ENCODE peak calls at places on chromosome 13, in six cellular contexts. One of them, this sample, is unnamed.
A peak's percentile ranks its signal among the peaks of the same experiment; 100 is the strongest.

GRCh38 chr13:113052206-113052605 is 53.4 kb upstream of the F7 start:
- DNase-seq in H9: no peak
- DNase-seq in T-helper 2 cell treated with Interferon-gamma antibody and Interleukin-4, amounts not matched to agents 5 μg/mL and 100 μg/mL, for 36 hours: no peak
- DNase-seq in breast epithelium: no peak
- DNase-seq in HTR-8/SVneo: no peak
- DNase-seq in T-helper 17 cell: no peak
- DNase-seq in this sample: no peak

GRCh38 chr13:27170521-27171243 is 929 bp downstream of the USP12 start:
- DNase-seq in T-helper 2 cell treated with Interferon-gamma antibody and Interleukin-4, amounts not matched to agents 5 μg/mL and 100 μg/mL, for 36 hours: peak; percentile 33
- DNase-seq in breast epithelium: no peak
- DNase-seq in HTR-8/SVneo: no peak
- DNase-seq in T-helper 17 cell: peak; percentile 9
- DNase-seq in H9: peak; percentile 69
- DNase-seq in this sample: peak; percentile 13

GRCh38 chr13:113920606-113921306 is 53.1 kb downstream of the C13orf46 start:
- DNase-seq in T-helper 2 cell treated with Interferon-gamma antibody and Interleukin-4, amounts not matched to agents 5 μg/mL and 100 μg/mL, for 36 hours: no peak
- DNase-seq in T-helper 17 cell: no peak
- DNase-seq in HTR-8/SVneo: no peak
- DNase-seq in breast epithelium: peak; percentile 7
- DNase-seq in H9: no peak
- DNase-seq in this sample: no peak

GRCh38 chr13:106472621-106473020 is 62.8 kb downstream of the EFNB2 start:
- DNase-seq in T-helper 2 cell treated with Interferon-gamma antibody and Interleukin-4, amounts not matched to agents 5 μg/mL and 100 μg/mL, for 36 hours: no peak
- DNase-seq in HTR-8/SVneo: no peak
- DNase-seq in breast epithelium: no peak
- DNase-seq in T-helper 17 cell: no peak
- DNase-seq in H9: no peak
- DNase-seq in this sample: peak; percentile 13

GRCh38 chr13:114124486-114124885 is 7.9 kb downstream of the RASA3 start:
- DNase-seq in T-helper 17 cell: no peak
- DNase-seq in H9: no peak
- DNase-seq in breast epithelium: no peak
- DNase-seq in T-helper 2 cell treated with Interferon-gamma antibody and Interleukin-4, amounts not matched to agents 5 μg/mL and 100 μg/mL, for 36 hours: no peak
- DNase-seq in HTR-8/SVneo: no peak
- DNase-seq in this sample: no peak

GRCh38 chr13:69903081-69903480 is 204.5 kb upstream of the ATXN8OS start:
- DNase-seq in breast epithelium: no peak
- DNase-seq in T-helper 17 cell: no peak
- DNase-seq in T-helper 2 cell treated with Interferon-gamma antibody and Interleukin-4, amounts not matched to agents 5 μg/mL and 100 μg/mL, for 36 hours: no peak
- DNase-seq in HTR-8/SVneo: no peak
- DNase-seq in H9: no peak
- DNase-seq in this sample: no peak

GRCh38 chr13:40453666-40454030 is 212.8 kb downstream of the FOXO1 start:
- DNase-seq in T-helper 2 cell treated with Interferon-gamma antibody and Interleukin-4, amounts not matched to agents 5 μg/mL and 100 μg/mL, for 36 hours: no peak
- DNase-seq in H9: no peak
- DNase-seq in breast epithelium: no peak
- DNase-seq in T-helper 17 cell: no peak
- DNase-seq in HTR-8/SVneo: no peak
- DNase-seq in this sample: peak; percentile 81

GRCh38 chr13:49791214-49791752 is 1.2 kb downstream of the KPNA3 start:
- DNase-seq in T-helper 2 cell treated with Interferon-gamma antibody and Interleukin-4, amounts not matched to agents 5 μg/mL and 100 μg/mL, for 36 hours: no peak
- DNase-seq in H9: no peak
- DNase-seq in HTR-8/SVneo: no peak
- DNase-seq in T-helper 17 cell: no peak
- DNase-seq in breast epithelium: no peak
- DNase-seq in this sample: no peak

GRCh38 chr13:40318366-40318765 is 348.1 kb downstream of the FOXO1 start:
- DNase-seq in T-helper 2 cell treated with Interferon-gamma antibody and Interleukin-4, amounts not matched to agents 5 μg/mL and 100 μg/mL, for 36 hours: no peak
- DNase-seq in HTR-8/SVneo: no peak
- DNase-seq in breast epithelium: peak; percentile 56
- DNase-seq in T-helper 17 cell: no peak
- DNase-seq in H9: no peak
- DNase-seq in this sample: peak; percentile 10

GRCh38 chr13:24911135-24911524 is 147.2 kb downstream of the RNF17 start:
- DNase-seq in T-helper 17 cell: no peak
- DNase-seq in T-helper 2 cell treated with Interferon-gamma antibody and Interleukin-4, amounts not matched to agents 5 μg/mL and 100 μg/mL, for 36 hours: no peak
- DNase-seq in HTR-8/SVneo: peak; percentile 3
- DNase-seq in H9: no peak
- DNase-seq in breast epithelium: no peak
- DNase-seq in this sample: peak; percentile 17

GRCh38 chr13:50635504-50635903 is 208.0 kb downstream of the DLEU7 start:
- DNase-seq in T-helper 17 cell: no peak
- DNase-seq in HTR-8/SVneo: no peak
- DNase-seq in H9: no peak
- DNase-seq in T-helper 2 cell treated with Interferon-gamma antibody and Interleukin-4, amounts not matched to agents 5 μg/mL and 100 μg/mL, for 36 hours: no peak
- DNase-seq in breast epithelium: no peak
- DNase-seq in this sample: no peak

GRCh38 chr13:23588576-23589141 is 18.4 kb downstream of the TNFRSF19 start:
- DNase-seq in T-helper 2 cell treated with Interferon-gamma antibody and Interleukin-4, amounts not matched to agents 5 μg/mL and 100 μg/mL, for 36 hours: no peak
- DNase-seq in HTR-8/SVneo: no peak
- DNase-seq in T-helper 17 cell: no peak
- DNase-seq in breast epithelium: no peak
- DNase-seq in H9: no peak
- DNase-seq in this sample: no peak

GRCh38 chr13:49652691-49653305 is 24.5 kb downstream of the ARL11 start:
- DNase-seq in T-helper 17 cell: no peak
- DNase-seq in HTR-8/SVneo: peak; percentile 62
- DNase-seq in breast epithelium: no peak
- DNase-seq in H9: peak; percentile 70
- DNase-seq in T-helper 2 cell treated with Interferon-gamma antibody and Interleukin-4, amounts not matched to agents 5 μg/mL and 100 μg/mL, for 36 hours: no peak
- DNase-seq in this sample: peak; percentile 55

GRCh38 chr13:101258071-101258470 is 158.2 kb downstream of the NALCN start:
- DNase-seq in T-helper 2 cell treated with Interferon-gamma antibody and Interleukin-4, amounts not matched to agents 5 μg/mL and 100 μg/mL, for 36 hours: peak; percentile 78
- DNase-seq in breast epithelium: no peak
- DNase-seq in H9: peak; percentile 64
- DNase-seq in HTR-8/SVneo: peak; percentile 21
- DNase-seq in T-helper 17 cell: no peak
- DNase-seq in this sample: peak; percentile 44

GRCh38 chr13:25806304-25806974 is 245.4 kb downstream of the SHISA2 start:
- DNase-seq in breast epithelium: no peak
- DNase-seq in T-helper 17 cell: no peak
- DNase-seq in H9: no peak
- DNase-seq in T-helper 2 cell treated with Interferon-gamma antibody and Interleukin-4, amounts not matched to agents 5 μg/mL and 100 μg/mL, for 36 hours: no peak
- DNase-seq in HTR-8/SVneo: no peak
- DNase-seq in this sample: no peak

GRCh38 chr13:99965329-99966000 is 6.1 kb downstream of the ZIC5 start:
- DNase-seq in T-helper 2 cell treated with Interferon-gamma antibody and Interleukin-4, amounts not matched to agents 5 μg/mL and 100 μg/mL, for 36 hours: no peak
- DNase-seq in T-helper 17 cell: no peak
- DNase-seq in H9: no peak
- DNase-seq in breast epithelium: no peak
- DNase-seq in HTR-8/SVneo: no peak
- DNase-seq in this sample: no peak

GRCh38 chr13:113226873-113227272 is 17.5 kb downstream of the CUL4A start:
- DNase-seq in H9: no peak
- DNase-seq in T-helper 17 cell: no peak
- DNase-seq in T-helper 2 cell treated with Interferon-gamma antibody and Interleukin-4, amounts not matched to agents 5 μg/mL and 100 μg/mL, for 36 hours: no peak
- DNase-seq in HTR-8/SVneo: no peak
- DNase-seq in breast epithelium: no peak
- DNase-seq in this sample: no peak

GRCh38 chr13:109955598-109955997 is 169.2 kb upstream of the IRS2 start:
- DNase-seq in T-helper 17 cell: no peak
- DNase-seq in HTR-8/SVneo: no peak
- DNase-seq in breast epithelium: no peak
- DNase-seq in T-helper 2 cell treated with Interferon-gamma antibody and Interleukin-4, amounts not matched to agents 5 μg/mL and 100 μg/mL, for 36 hours: no peak
- DNase-seq in H9: no peak
- DNase-seq in this sample: no peak

GRCh38 chr13:23845309-23845708 is 43.9 kb downstream of the MIPEP start:
- DNase-seq in breast epithelium: no peak
- DNase-seq in H9: no peak
- DNase-seq in T-helper 17 cell: no peak
- DNase-seq in T-helper 2 cell treated with Interferon-gamma antibody and Interleukin-4, amounts not matched to agents 5 μg/mL and 100 μg/mL, for 36 hours: no peak
- DNase-seq in HTR-8/SVneo: no peak
- DNase-seq in this sample: no peak

GRCh38 chr13:29924482-29924884 is 74.1 kb upstream of the UBL3 start:
- DNase-seq in H9: no peak
- DNase-seq in T-helper 2 cell treated with Interferon-gamma antibody and Interleukin-4, amounts not matched to agents 5 μg/mL and 100 μg/mL, for 36 hours: no peak
- DNase-seq in T-helper 17 cell: no peak
- DNase-seq in breast epithelium: no peak
- DNase-seq in HTR-8/SVneo: no peak
- DNase-seq in this sample: peak; percentile 60

GRCh38 chr13:41053384-41053826 is 7.9 kb upstream of the WBP4 start:
- DNase-seq in T-helper 2 cell treated with Interferon-gamma antibody and Interleukin-4, amounts not matched to agents 5 μg/mL and 100 μg/mL, for 36 hours: no peak
- DNase-seq in T-helper 17 cell: no peak
- DNase-seq in HTR-8/SVneo: no peak
- DNase-seq in breast epithelium: no peak
- DNase-seq in H9: no peak
- DNase-seq in this sample: no peak

GRCh38 chr13:28655566-28655965 is 3.4 kb upstream of the POMP start:
- DNase-seq in HTR-8/SVneo: no peak
- DNase-seq in breast epithelium: no peak
- DNase-seq in T-helper 2 cell treated with Interferon-gamma antibody and Interleukin-4, amounts not matched to agents 5 μg/mL and 100 μg/mL, for 36 hours: no peak
- DNase-seq in H9: no peak
- DNase-seq in T-helper 17 cell: no peak
- DNase-seq in this sample: no peak

GRCh38 chr13:102399791-102400618 is 1.8 kb downstream of the FGF14 start:
- DNase-seq in breast epithelium: no peak
- DNase-seq in T-helper 2 cell treated with Interferon-gamma antibody and Interleukin-4, amounts not matched to agents 5 μg/mL and 100 μg/mL, for 36 hours: no peak
- DNase-seq in T-helper 17 cell: no peak
- DNase-seq in H9: peak; percentile 50
- DNase-seq in HTR-8/SVneo: no peak
- DNase-seq in this sample: no peak

GRCh38 chr13:26037302-26037701 is 14.5 kb downstream of the SHISA2 start:
- DNase-seq in H9: peak; percentile 85
- DNase-seq in HTR-8/SVneo: no peak
- DNase-seq in T-helper 2 cell treated with Interferon-gamma antibody and Interleukin-4, amounts not matched to agents 5 μg/mL and 100 μg/mL, for 36 hours: no peak
- DNase-seq in breast epithelium: no peak
- DNase-seq in T-helper 17 cell: no peak
- DNase-seq in this sample: no peak

GRCh38 chr13:66689037-66689619 is 541.0 kb downstream of the PCDH9 start:
- DNase-seq in H9: no peak
- DNase-seq in T-helper 2 cell treated with Interferon-gamma antibody and Interleukin-4, amounts not matched to agents 5 μg/mL and 100 μg/mL, for 36 hours: no peak
- DNase-seq in breast epithelium: no peak
- DNase-seq in HTR-8/SVneo: no peak
- DNase-seq in T-helper 17 cell: no peak
- DNase-seq in this sample: no peak

GRCh38 chr13:77981191-77981925 is 62.7 kb upstream of the EDNRB start:
- DNase-seq in T-helper 17 cell: no peak
- DNase-seq in T-helper 2 cell treated with Interferon-gamma antibody and Interleukin-4, amounts not matched to agents 5 μg/mL and 100 μg/mL, for 36 hours: no peak
- DNase-seq in breast epithelium: no peak
- DNase-seq in H9: no peak
- DNase-seq in HTR-8/SVneo: no peak
- DNase-seq in this sample: no peak

GRCh38 chr13:98333481-98333880 is 156.4 kb upstream of the RNF113B start:
- DNase-seq in H9: no peak
- DNase-seq in T-helper 2 cell treated with Interferon-gamma antibody and Interleukin-4, amounts not matched to agents 5 μg/mL and 100 μg/mL, for 36 hours: no peak
- DNase-seq in T-helper 17 cell: no peak
- DNase-seq in HTR-8/SVneo: no peak
- DNase-seq in breast epithelium: no peak
- DNase-seq in this sample: no peak

GRCh38 chr13:108212901-108213300 is 2.4 kb downstream of the LIG4 start:
- DNase-seq in T-helper 2 cell treated with Interferon-gamma antibody and Interleukin-4, amounts not matched to agents 5 μg/mL and 100 μg/mL, for 36 hours: no peak
- DNase-seq in H9: no peak
- DNase-seq in breast epithelium: no peak
- DNase-seq in T-helper 17 cell: no peak
- DNase-seq in HTR-8/SVneo: no peak
- DNase-seq in this sample: no peak

GRCh38 chr13:111398715-111399299 is 78.4 kb downstream of the TEX29 start:
- DNase-seq in H9: no peak
- DNase-seq in T-helper 17 cell: no peak
- DNase-seq in T-helper 2 cell treated with Interferon-gamma antibody and Interleukin-4, amounts not matched to agents 5 μg/mL and 100 μg/mL, for 36 hours: no peak
- DNase-seq in HTR-8/SVneo: no peak
- DNase-seq in breast epithelium: no peak
- DNase-seq in this sample: no peak

GRCh38 chr13:28753208-28753892 is 34.6 kb upstream of the SLC46A3 start:
- DNase-seq in HTR-8/SVneo: peak; percentile 68
- DNase-seq in T-helper 2 cell treated with Interferon-gamma antibody and Interleukin-4, amounts not matched to agents 5 μg/mL and 100 μg/mL, for 36 hours: no peak
- DNase-seq in T-helper 17 cell: no peak
- DNase-seq in breast epithelium: peak; percentile 65
- DNase-seq in H9: peak; percentile 79
- DNase-seq in this sample: peak; percentile 82